ENCODE peak calls at places on chromosomes 1 and 21, in six cellular contexts. C, I, B, H, G and S are unnamed samples.

GRCh38 chr1:43439781-43440180 is 13.9 kb downstream of the HYI start:
- DNase-seq in B (no peak), I (no peak), C (no peak), H (no peak), G (no peak), S (no peak)

GRCh38 chr1:244761279-244761678 is 74.2 kb upstream of the COX20 start:
- DNase-seq in G (no peak), H (no peak), C (no peak), B (peak), I (no peak), S (no peak)

GRCh38 chr1:78607334-78607927 is 12.8 kb upstream of the IFI44L start:
- DNase-seq in G (no peak), C (no peak), H (no peak), B (no peak), I (no peak), S (no peak)

GRCh38 chr1:201385299-201385891 is 7.9 kb upstream of the TNNT2 start:
- DNase-seq in G (peak), C (peak), I (peak), H (no peak), B (peak), S (peak)

GRCh38 chr1:246199086-246199485 is 308.0 kb downstream of the SMYD3 start:
- DNase-seq in G (no peak), H (no peak), C (no peak), B (no peak), I (no peak), S (no peak)

GRCh38 chr1:57872913-57873312 is 449.1 kb upstream of the DAB1 start:
- DNase-seq in I (no peak), G (no peak), B (no peak), C (no peak), H (no peak), S (no peak)

GRCh38 chr1:213934642-213935041 is 53.1 kb upstream of the PROX1 start:
- DNase-seq in H (no peak), I (no peak), B (no peak), G (no peak), C (no peak), S (no peak)

GRCh38 chr1:37561794-37562132 is 5.0 kb downstream of the DNALI1 start:
- DNase-seq in G (peak), C (peak), I (peak), B (peak), H (no peak), S (peak)

GRCh38 chr1:201737350-201738060 is 91.5 kb upstream of the IPO9 start:
- DNase-seq in I (no peak), H (no peak), B (no peak), G (no peak), C (no peak), S (no peak)

GRCh38 chr21:15514073-15514946 is 215.5 kb upstream of the USP25 start:
- DNase-seq in I (peak), G (no peak), H (peak), B (no peak), C (peak), S (peak)

GRCh38 chr1:61186753-61187152 is 104.4 kb downstream of the NFIA start:
- DNase-seq in H (no peak), B (no peak), C (no peak), G (no peak), I (no peak), S (no peak)

GRCh38 chr1:31904339-31905092 is 33.7 kb downstream of the PTP4A2 start:
- DNase-seq in B (peak), H (no peak), I (peak), G (no peak), C (no peak), S (no peak)

GRCh38 chr1:230268371-230269170 is 157.6 kb downstream of the PGBD5 start:
- DNase-seq in C (no peak), B (peak), H (no peak), G (peak), I (peak), S (no peak)

GRCh38 chr1:241939798-241940197 is 17.8 kb upstream of the BECN2 start:
- DNase-seq in I (no peak), B (no peak), C (no peak), H (no peak), G (no peak), S (no peak)

GRCh38 chr1:55446351-55446750 is 231.2 kb upstream of the USP24 start:
- DNase-seq in I (no peak), C (no peak), G (no peak), B (no peak), H (no peak), S (no peak)

GRCh38 chr1:90726716-90727480 is 9.8 kb upstream of the BARHL2 start:
- DNase-seq in H (no peak), G (peak), B (no peak), I (no peak), C (no peak), S (no peak)

GRCh38 chr1:18970358-18970757 is 13.9 kb upstream of the IFFO2 start:
- DNase-seq in I (no peak), B (no peak), C (no peak), H (no peak), G (no peak), S (no peak)

GRCh38 chr1:54409156-54410142 is 3.3 kb upstream of the SSBP3 start:
- DNase-seq in I (no peak), G (no peak), H (peak), B (peak), C (peak), S (no peak)

GRCh38 chr1:64881281-64881680 is 85.1 kb downstream of the JAK1 start:
- DNase-seq in C (no peak), B (no peak), G (no peak), H (no peak), I (no peak), S (no peak)
- TF ChIP-seq TAF1 in C (no peak), B (no peak), G (no peak), H (no peak), I (no peak), S (no peak)

DNA sequence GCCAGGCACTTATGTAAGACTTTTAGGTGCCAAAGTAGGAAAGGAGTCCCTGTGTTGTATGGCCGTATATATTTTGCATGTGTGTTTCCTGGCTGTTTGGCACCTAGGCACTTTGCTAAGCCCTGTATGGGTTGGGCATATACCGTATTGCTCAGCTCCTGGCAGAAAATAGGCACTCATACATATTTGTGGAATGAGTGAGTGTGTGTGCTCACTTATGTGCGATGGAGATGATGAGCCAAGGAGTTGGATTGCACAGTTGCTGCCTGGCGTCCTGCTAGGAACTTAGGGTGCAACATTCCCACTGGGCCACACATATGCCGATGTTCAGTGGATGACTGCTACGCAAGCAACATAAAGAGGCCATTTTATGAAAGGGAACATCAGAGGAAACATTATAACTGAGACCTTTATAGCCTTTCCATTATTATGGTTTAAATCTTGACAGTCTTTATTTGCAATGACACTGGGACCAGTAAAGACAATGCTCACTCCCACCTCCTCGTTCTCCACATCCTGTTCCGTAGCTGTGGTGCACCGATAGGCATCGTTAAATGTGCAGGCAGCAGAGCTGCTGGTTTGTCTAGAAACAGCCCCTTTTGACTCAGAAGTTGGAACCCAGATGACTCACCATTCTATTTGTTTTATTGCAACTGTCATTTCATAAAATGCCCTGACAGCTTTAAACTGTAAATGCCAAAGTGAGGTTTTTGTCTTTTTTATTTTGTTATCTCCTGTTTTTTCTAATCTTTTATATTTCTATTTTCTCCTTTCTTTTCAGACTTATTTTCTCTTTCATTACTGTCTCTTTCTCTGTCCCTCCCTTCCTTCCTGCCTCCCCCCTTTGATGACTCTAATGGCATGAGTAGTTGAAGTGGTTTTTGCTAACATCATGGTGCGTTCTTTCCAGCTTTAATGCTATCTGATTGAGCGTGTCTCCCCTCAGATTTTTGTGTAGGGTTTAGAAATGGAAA is 36.1 kb downstream of the PEX14 start:
- DNase-seq in I (no peak), G (no peak), H (peak), B (peak), C (peak), S (peak)
- TF ChIP-seq POLR2A in I (no peak), G (no peak), H (no peak), B (no peak), C (no peak), S (no peak)

GRCh38 chr21:16588433-16588860 is 858.7 kb downstream of the USP25 start:
- DNase-seq in H (no peak), I (no peak), C (no peak), B (no peak), G (no peak), S (no peak)
- TF ChIP-seq TAF1 in H (no peak), I (no peak), C (no peak), B (no peak), G (no peak), S (no peak)

GRCh38 chr1:26529655-26530539 is at the start of gene RPS6KA1:
- DNase-seq in C (peak), I (peak), H (no peak), G (peak), B (peak), S (peak)
- TF ChIP-seq POLR2A in C (no peak), I (peak), H (peak), G (peak), B (no peak), S (no peak)

GRCh38 chr1:89260042-89260441 is 12.6 kb downstream of the GBP5 start:
- DNase-seq in C (no peak), H (no peak), I (no peak), B (no peak), G (no peak), S (no peak)

GRCh38 chr1:89257036-89257435 is 15.6 kb downstream of the GBP5 start:
- DNase-seq in B (no peak), C (no peak), I (no peak), H (no peak), G (no peak), S (no peak)

GRCh38 chr1:89260575-89261275 is 11.9 kb downstream of the GBP5 start:
- DNase-seq in B (no peak), G (no peak), H (no peak), C (no peak), I (no peak), S (no peak)

GRCh38 chr1:89261926-89262540 is 10.6 kb downstream of the GBP5 start:
- DNase-seq in H (no peak), C (no peak), B (no peak), I (no peak), G (no peak), S (no peak)

DNA sequence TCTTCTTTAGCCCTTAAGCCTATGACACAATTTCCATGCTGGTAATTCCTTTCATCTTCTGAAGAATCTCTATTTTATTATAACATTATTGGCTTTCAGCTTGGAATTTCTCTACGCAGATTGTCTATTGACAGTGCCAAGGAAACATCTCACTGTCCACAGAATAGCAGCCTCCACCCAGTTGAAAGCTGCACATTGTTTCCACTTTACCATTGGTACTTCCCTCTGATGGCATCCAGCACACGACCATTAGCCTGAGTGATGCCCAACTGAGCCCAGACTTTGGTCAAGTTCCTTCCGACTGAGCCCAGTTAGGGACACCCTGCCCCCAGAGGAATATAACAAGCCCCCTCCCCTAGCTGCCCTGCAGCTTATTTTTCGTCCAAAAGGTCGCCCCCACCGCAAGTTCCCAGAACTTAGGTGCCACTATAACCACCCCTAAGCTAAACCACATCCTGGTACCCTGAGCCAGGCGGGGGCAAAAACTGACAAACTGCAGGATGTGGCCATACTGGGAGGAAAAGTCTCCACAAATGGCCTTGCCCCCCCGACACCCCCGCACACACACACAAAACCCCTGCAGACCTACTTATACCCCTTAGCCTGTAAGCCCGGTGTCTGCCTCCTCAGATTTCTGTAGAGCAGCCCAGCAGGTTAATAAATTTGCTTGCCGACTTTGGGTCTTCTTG is 13.2 kb downstream of the GBP5 start:
- DNase-seq in G (no peak), C (no peak), H (no peak), B (no peak), I (no peak), S (no peak)
- TF ChIP-seq TAF1 in G (no peak), C (no peak), H (no peak), B (no peak), I (no peak), S (no peak)